ENCODE peak calls at places on chromosomes 3 and 15, in six cellular contexts. One of them, this sample, is unnamed.

GRCh38 chr3:55959681-55960080 is 472.6 kb upstream of the WNT5A start:
- DNase-seq in HTR-8/SVneo: no peak
- DNase-seq in NCI-H510A treated with DMSO at 0.1 percent for 48 hours: no peak
- DNase-seq in globus pallidus: no peak
- DNase-seq in GDM1: no peak
- DNase-seq in stimulated activated CD4-positive, alpha-beta T cell treated with anti-CD3 and anti-CD28 coated beads, Interleukin-2, amount 100 ng/mL, for 48 hours: no peak
- DNase-seq in this sample: no peak

GRCh38 chr3:126028096-126028495 is 55.8 kb downstream of the SLC41A3 start:
- DNase-seq in HTR-8/SVneo: no peak
- DNase-seq in globus pallidus: no peak
- DNase-seq in stimulated activated CD4-positive, alpha-beta T cell treated with anti-CD3 and anti-CD28 coated beads, Interleukin-2, amount 100 ng/mL, for 48 hours: no peak
- DNase-seq in GDM1: no peak
- DNase-seq in NCI-H510A treated with DMSO at 0.1 percent for 48 hours: no peak
- DNase-seq in this sample: no peak

GRCh38 chr15:78061963-78062427 is 15.5 kb downstream of the TBC1D2B start:
- DNase-seq in HTR-8/SVneo: no peak
- DNase-seq in globus pallidus: no peak
- DNase-seq in NCI-H510A treated with DMSO at 0.1 percent for 48 hours: peak
- DNase-seq in GDM1: no peak
- DNase-seq in stimulated activated CD4-positive, alpha-beta T cell treated with anti-CD3 and anti-CD28 coated beads, Interleukin-2, amount 100 ng/mL, for 48 hours: no peak
- DNase-seq in this sample: no peak

GRCh38 chr3:196220587-196220986 is 4.3 kb downstream of the SLC51A start:
- DNase-seq in NCI-H510A treated with DMSO at 0.1 percent for 48 hours: no peak
- DNase-seq in GDM1: peak
- DNase-seq in HTR-8/SVneo: no peak
- DNase-seq in stimulated activated CD4-positive, alpha-beta T cell treated with anti-CD3 and anti-CD28 coated beads, Interleukin-2, amount 100 ng/mL, for 48 hours: no peak
- DNase-seq in globus pallidus: peak
- DNase-seq in this sample: no peak

GRCh38 chr3:126307083-126307482 is 50.1 kb downstream of the KLF15 start:
- DNase-seq in GDM1: no peak
- DNase-seq in NCI-H510A treated with DMSO at 0.1 percent for 48 hours: no peak
- DNase-seq in globus pallidus: no peak
- DNase-seq in stimulated activated CD4-positive, alpha-beta T cell treated with anti-CD3 and anti-CD28 coated beads, Interleukin-2, amount 100 ng/mL, for 48 hours: no peak
- DNase-seq in HTR-8/SVneo: no peak
- DNase-seq in this sample: no peak

GRCh38 chr3:33430571-33430970 is 9.6 kb downstream of the UBP1 start:
- DNase-seq in NCI-H510A treated with DMSO at 0.1 percent for 48 hours: no peak
- DNase-seq in globus pallidus: no peak
- DNase-seq in GDM1: no peak
- DNase-seq in HTR-8/SVneo: no peak
- DNase-seq in stimulated activated CD4-positive, alpha-beta T cell treated with anti-CD3 and anti-CD28 coated beads, Interleukin-2, amount 100 ng/mL, for 48 hours: no peak
- DNase-seq in this sample: no peak

GRCh38 chr15:92365079-92365478 is 28.6 kb upstream of the ST8SIA2 start:
- DNase-seq in HTR-8/SVneo: no peak
- DNase-seq in NCI-H510A treated with DMSO at 0.1 percent for 48 hours: no peak
- DNase-seq in stimulated activated CD4-positive, alpha-beta T cell treated with anti-CD3 and anti-CD28 coated beads, Interleukin-2, amount 100 ng/mL, for 48 hours: no peak
- DNase-seq in globus pallidus: no peak
- DNase-seq in GDM1: no peak
- DNase-seq in this sample: no peak

GRCh38 chr3:134252766-134253165 is 2.1 kb upstream of the RYK start:
- DNase-seq in GDM1: no peak
- DNase-seq in HTR-8/SVneo: no peak
- DNase-seq in stimulated activated CD4-positive, alpha-beta T cell treated with anti-CD3 and anti-CD28 coated beads, Interleukin-2, amount 100 ng/mL, for 48 hours: no peak
- DNase-seq in globus pallidus: no peak
- DNase-seq in NCI-H510A treated with DMSO at 0.1 percent for 48 hours: no peak
- DNase-seq in this sample: no peak

GRCh38 chr3:189841474-189842205 is 210.5 kb downstream of the TP63 start:
- DNase-seq in GDM1: no peak
- DNase-seq in globus pallidus: no peak
- DNase-seq in stimulated activated CD4-positive, alpha-beta T cell treated with anti-CD3 and anti-CD28 coated beads, Interleukin-2, amount 100 ng/mL, for 48 hours: no peak
- DNase-seq in NCI-H510A treated with DMSO at 0.1 percent for 48 hours: no peak
- DNase-seq in HTR-8/SVneo: no peak
- DNase-seq in this sample: no peak

GRCh38 chr3:156750874-156751245 is 75.3 kb upstream of the LEKR1 start:
- DNase-seq in stimulated activated CD4-positive, alpha-beta T cell treated with anti-CD3 and anti-CD28 coated beads, Interleukin-2, amount 100 ng/mL, for 48 hours: no peak
- DNase-seq in globus pallidus: no peak
- DNase-seq in HTR-8/SVneo: no peak
- DNase-seq in NCI-H510A treated with DMSO at 0.1 percent for 48 hours: no peak
- DNase-seq in GDM1: peak
- DNase-seq in this sample: no peak

GRCh38 chr3:195385526-195385925 is 57.3 kb downstream of the ACAP2 start:
- DNase-seq in NCI-H510A treated with DMSO at 0.1 percent for 48 hours: no peak
- DNase-seq in HTR-8/SVneo: peak
- DNase-seq in GDM1: no peak
- DNase-seq in stimulated activated CD4-positive, alpha-beta T cell treated with anti-CD3 and anti-CD28 coated beads, Interleukin-2, amount 100 ng/mL, for 48 hours: no peak
- DNase-seq in globus pallidus: no peak
- DNase-seq in this sample: no peak

This sample was measured in HFF-Myc.